ENCODE peak calls at places on chromosome X, in nine cellular contexts. I is K562, D is PC-3, L is MM.1S, F is astrocyte, Y is hepatocyte, T is neural progenitor cell, A is GM23338, K is HCT116. O is an unnamed sample.

GRCh38 chrX:132837126-132837525 is 121.3 kb downstream of the HS6ST2 start:
- DNase-seq in I (no peak), D (peak; percentile 80), L (no peak), F (peak; percentile 85), Y (peak; percentile 23), T (no peak), A (no peak), K (peak; percentile 27), O (peak; percentile 11)

GRCh38 chrX:136183175-136183574 is 35.8 kb downstream of the FHL1 start:
- DNase-seq in I (no peak), D (no peak), L (no peak), F (no peak), Y (no peak), T (no peak), A (no peak), K (no peak), O (no peak)

GRCh38 chrX:17939724-17940123 is 78.6 kb upstream of the RAI2 start:
- DNase-seq in I (no peak), D (peak; percentile 39), L (no peak), F (no peak), Y (no peak), T (no peak), A (no peak), K (no peak), O (no peak)

GRCh38 chrX:74535211-74535621 is 79.2 kb downstream of the RLIM start:
- DNase-seq in I (peak; percentile 9), D (peak; percentile 54), L (peak; percentile 48), F (peak; percentile 45), Y (peak; percentile 62), T (peak; percentile 69), A (peak; percentile 62), K (peak; percentile 21), O (peak; percentile 65)

GRCh38 chrX:27966955-27967354 is 14.3 kb downstream of the DCAF8L1 start:
- DNase-seq in I (no peak), D (peak; percentile 55), L (no peak), F (peak; percentile 18), Y (peak; percentile 21), T (no peak), A (no peak), K (no peak), O (no peak)

GRCh38 chrX:11546917-11547316 is 118.8 kb downstream of the ARHGAP6 start:
- DNase-seq in I (no peak), D (no peak), L (no peak), F (no peak), Y (no peak), T (no peak), A (no peak), K (no peak), O (no peak)

GRCh38 chrX:82816572-82816971 is 691.5 kb upstream of the POU3F4 start:
- DNase-seq in I (no peak), D (peak; percentile 79), L (no peak), F (peak; percentile 9), Y (no peak), T (no peak), A (no peak), K (peak; percentile 18), O (no peak)

GRCh38 chrX:113275769-113276168 is 435.1 kb upstream of the AMOT start:
- DNase-seq in I (no peak), D (no peak), L (no peak), F (no peak), Y (no peak), T (no peak), A (peak; percentile 3), K (no peak), O (peak; percentile 3)

GRCh38 chrX:136456133-136456532 is 31.6 kb upstream of the BRS3 start:
- DNase-seq in I (no peak), D (no peak), L (no peak), F (no peak), Y (no peak), T (no peak), A (no peak), K (no peak), O (no peak)

GRCh38 chrX:52363247-52363883 is 5.5 kb upstream of the XAGE2 start:
- DNase-seq in I (peak; percentile 70), D (no peak), L (no peak), F (no peak), Y (peak; percentile 31), T (peak; percentile 5), A (peak; percentile 35), K (peak; percentile 13), O (peak; percentile 10)

GRCh38 chrX:2965965-2966364 is 36.8 kb upstream of the ARSD start:
- DNase-seq in I (no peak), D (no peak), L (no peak), F (no peak), Y (no peak), T (no peak), A (no peak), K (no peak), O (no peak)

GRCh38 chrX:10414872-10415703 is 205.3 kb downstream of the MID1 start:
- DNase-seq in I (no peak), D (peak; percentile 40), L (no peak), F (peak; percentile 71), Y (no peak), T (no peak), A (no peak), K (no peak), O (peak; percentile 37)

GRCh38 chrX:51878056-51878455 is 15.4 kb upstream of the MAGED1 start:
- DNase-seq in I (no peak), D (no peak), L (no peak), F (no peak), Y (no peak), T (no peak), A (no peak), K (no peak), O (no peak)

GRCh38 chrX:20519826-20520225 is 253.1 kb upstream of the RPS6KA3 start:
- DNase-seq in I (no peak), D (no peak), L (no peak), F (no peak), Y (no peak), T (no peak), A (no peak), K (no peak), O (no peak)

GRCh38 chrX:85109235-85109634 is 105.6 kb downstream of the APOOL start:
- DNase-seq in I (peak; percentile 65), D (peak; percentile 31), L (peak; percentile 47), F (no peak), Y (no peak), T (peak; percentile 26), A (peak; percentile 62), K (peak; percentile 35), O (peak; percentile 13)

GRCh38 chrX:14039344-14039743 is 9.7 kb upstream of the GEMIN8 start:
- DNase-seq in I (peak; percentile 48), D (peak; percentile 76), L (peak; percentile 45), F (no peak), Y (peak; percentile 62), T (peak; percentile 57), A (peak; percentile 53), K (no peak), O (peak; percentile 39)

GRCh38 chrX:100654256-100654655 is 10.3 kb downstream of the SRPX2 start:
- DNase-seq in I (no peak), D (peak; percentile 53), L (peak; percentile 22), F (no peak), Y (peak; percentile 23), T (peak; percentile 9), A (peak; percentile 60), K (no peak), O (peak; percentile 54)

GRCh38 chrX:11666180-11666579 is 460 bp upstream of the ARHGAP6 start:
- DNase-seq in I (no peak), D (no peak), L (no peak), F (no peak), Y (peak; percentile 44), T (peak; percentile 59), A (peak; percentile 44), K (no peak), O (peak; percentile 19)

GRCh38 chrX:108732630-108733321 is 3.6 kb downstream of the IRS4 start:
- DNase-seq in I (no peak), D (no peak), L (peak; percentile 34), F (no peak), Y (peak; percentile 9), T (peak; percentile 67), A (peak; percentile 52), K (no peak), O (no peak)
- TF ChIP-seq EZH2 in I (no peak), D (no peak), L (no peak), F (peak; percentile 67), Y (peak; percentile 76), T (no peak), A (no peak), K (no peak), O (no peak)

GRCh38 chrX:129954804-129955203 is 27.6 kb upstream of the BCORL1 start:
- DNase-seq in I (no peak), D (no peak), L (no peak), F (no peak), Y (no peak), T (no peak), A (no peak), K (no peak), O (no peak)
- H3K4me1 ChIP-seq in I (peaks cover 30% of the 10 kb centered on the region), D (no peaks in the 10 kb centered on the region), L (no peaks in the 10 kb centered on the region), F (peaks cover 2% of the 10 kb centered on the region), Y (no peaks in the 10 kb centered on the region), T (peaks cover 16% of the 10 kb centered on the region), A (peaks cover 16% of the 10 kb centered on the region), K (peaks cover 11% of the 10 kb centered on the region), O (no peaks in the 10 kb centered on the region)

DNA sequence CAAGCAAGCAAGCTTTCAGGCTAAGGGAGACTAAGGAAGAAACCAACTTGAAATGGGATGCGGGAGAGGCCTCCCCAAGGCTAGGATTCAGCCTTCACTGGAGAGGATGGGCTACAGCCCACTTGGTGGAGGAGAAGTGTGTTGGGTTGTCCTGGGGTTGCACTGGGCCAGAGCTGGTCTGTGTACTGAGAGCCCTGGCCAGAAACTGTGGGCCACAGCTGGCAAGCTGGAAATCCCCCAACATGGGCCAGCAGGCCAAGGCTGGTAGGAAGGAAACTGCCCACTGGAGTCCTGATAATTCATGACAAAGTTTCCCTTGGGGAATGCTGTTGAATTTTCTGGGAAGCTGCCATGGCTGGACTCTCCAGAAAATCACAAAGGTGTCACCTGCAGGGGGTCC is 188.0 kb upstream of the S100G start:
- DNase-seq in I (no peak), D (no peak), L (no peak), F (no peak), Y (no peak), T (no peak), A (no peak), K (no peak), O (no peak)
- H2AFZ ChIP-seq in I (no peak overlapping the region), D (no peak overlapping the region), L (no peak overlapping the region), F (no peak overlapping the region), Y (no peak overlapping the region), T (no peak overlapping the region), A (no peak overlapping the region), K (no peak overlapping the region), O (no peak overlapping the region)

DNA sequence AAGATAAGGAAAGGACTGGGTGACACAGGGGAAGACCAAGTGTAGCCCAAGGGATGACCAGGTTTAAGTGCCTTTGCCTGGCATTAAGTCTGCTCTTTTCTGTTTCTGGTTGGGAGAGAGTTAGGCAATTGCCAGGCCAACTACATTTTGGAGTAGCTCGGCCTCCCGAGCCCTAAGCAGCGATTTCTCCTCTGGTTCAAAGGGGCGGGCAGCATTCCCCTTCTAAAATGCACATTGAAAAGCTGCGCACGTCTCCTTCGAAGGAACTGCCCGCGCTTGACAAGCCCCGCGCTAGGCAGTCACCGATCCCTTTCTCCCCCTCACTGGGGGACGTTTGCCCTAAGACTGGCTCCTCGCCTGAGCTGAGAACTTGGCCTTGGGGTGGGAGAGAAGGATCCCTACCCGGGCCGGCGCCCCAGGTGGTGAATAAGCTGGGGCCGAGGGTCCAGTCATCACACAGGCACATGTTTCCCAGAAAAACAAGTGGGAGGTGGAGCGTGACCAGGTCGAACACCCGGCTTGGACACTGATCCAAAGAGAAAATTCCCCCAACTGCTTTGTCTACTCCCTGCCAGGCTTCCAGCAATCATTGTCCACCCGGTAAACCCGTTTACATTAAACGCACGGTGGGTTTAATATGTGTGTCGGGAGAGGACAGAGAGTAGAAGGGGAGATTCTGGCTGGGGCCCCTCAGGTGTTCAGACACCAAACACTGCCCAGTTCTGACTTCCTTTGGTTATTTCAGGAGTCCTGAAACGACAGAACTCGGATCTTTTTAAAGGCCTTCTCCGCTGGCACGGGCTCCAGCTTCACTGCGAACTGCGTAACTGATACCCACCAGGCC is 4.0 kb downstream of the ARX start:
- DNase-seq in I (no peak), D (no peak), L (no peak), F (no peak), Y (no peak), T (peak; percentile 60), A (no peak), K (no peak), O (no peak)
- TF ChIP-seq EZH2 in I (no peak), D (no peak), L (no peak), F (peak; percentile 32), Y (peak; percentile 81), T (peak; percentile 57), A (peak; percentile 69), K (no peak), O (no peak)

O was measured in GM23248.